ENCODE peak calls at places on chromosomes 3 and 15, in six cellular contexts. J is pancreas; A is CD8-positive, alpha-beta T cell; Y is stomach; E is heart left ventricle; F is uterus. D is an unnamed sample.
A peak's percentile ranks its signal among the peaks of the same experiment; 100 is the strongest.

GRCh38 chr3:69791111-69791510 is 51.8 kb downstream of the MITF start:
- DNase-seq in J (no peak), A (no peak), Y (peak; percentile 27), E (peak; percentile 84), F (peak; percentile 84), D (peak; percentile 31)

GRCh38 chr3:142004025-142004424 is 127.6 kb downstream of the ATP1B3 start:
- DNase-seq in J (no peak), A (no peak), Y (no peak), E (no peak), F (no peak), D (no peak)

GRCh38 chr15:58627706-58628105 is 121.8 kb downstream of the ADAM10 start:
- DNase-seq in J (no peak), A (no peak), Y (no peak), E (no peak), F (no peak), D (no peak)

GRCh38 chr3:193943200-193943599 is 192.7 kb upstream of the HES1 start:
- DNase-seq in J (no peak), A (no peak), Y (no peak), E (no peak), F (no peak), D (no peak)

GRCh38 chr15:52566889-52567288 is 1.9 kb downstream of the ARPP19 start:
- DNase-seq in J (no peak), A (no peak), Y (no peak), E (no peak), F (no peak), D (no peak)

GRCh38 chr3:57068437-57069089 is 8.1 kb downstream of the SPATA12 start:
- DNase-seq in J (no peak), A (no peak), Y (no peak), E (peak; percentile 58), F (peak; percentile 58), D (peak; percentile 31)

GRCh38 chr3:140421884-140422283 is 256.0 kb upstream of the TRIM42 start:
- DNase-seq in J (no peak), A (no peak), Y (no peak), E (no peak), F (no peak), D (no peak)

GRCh38 chr3:48268381-48268935 is 27.6 kb downstream of the ZNF589 start:
- DNase-seq in J (no peak), A (peak; percentile 92), Y (peak; percentile 62), E (no peak), F (no peak), D (no peak)

GRCh38 chr3:194879991-194880939 is 194.6 kb downstream of the FAM43A start:
- DNase-seq in J (no peak), A (no peak), Y (peak; percentile 77), E (peak; percentile 77), F (peak; percentile 44), D (no peak)

GRCh38 chr3:150843241-150843640 is 62.0 kb downstream of the MINDY4B start:
- DNase-seq in J (no peak), A (no peak), Y (no peak), E (no peak), F (no peak), D (no peak)

GRCh38 chr3:81823086-81823485 is 61.6 kb upstream of the GBE1 start:
- DNase-seq in J (no peak), A (no peak), Y (no peak), E (no peak), F (no peak), D (no peak)

GRCh38 chr3:81955908-81956307 is 194.5 kb upstream of the GBE1 start:
- DNase-seq in J (no peak), A (no peak), Y (no peak), E (no peak), F (no peak), D (no peak)

GRCh38 chr15:36808401-36809160 is 229.2 kb downstream of the CDIN1 start:
- DNase-seq in J (no peak), A (no peak), Y (peak; percentile 37), E (no peak), F (no peak), D (no peak)

GRCh38 chr3:142866841-142867631 is 21.8 kb downstream of the PCOLCE2 start:
- DNase-seq in J (peak; percentile 20), A (no peak), Y (peak; percentile 58), E (no peak), F (no peak), D (no peak)

DNA sequence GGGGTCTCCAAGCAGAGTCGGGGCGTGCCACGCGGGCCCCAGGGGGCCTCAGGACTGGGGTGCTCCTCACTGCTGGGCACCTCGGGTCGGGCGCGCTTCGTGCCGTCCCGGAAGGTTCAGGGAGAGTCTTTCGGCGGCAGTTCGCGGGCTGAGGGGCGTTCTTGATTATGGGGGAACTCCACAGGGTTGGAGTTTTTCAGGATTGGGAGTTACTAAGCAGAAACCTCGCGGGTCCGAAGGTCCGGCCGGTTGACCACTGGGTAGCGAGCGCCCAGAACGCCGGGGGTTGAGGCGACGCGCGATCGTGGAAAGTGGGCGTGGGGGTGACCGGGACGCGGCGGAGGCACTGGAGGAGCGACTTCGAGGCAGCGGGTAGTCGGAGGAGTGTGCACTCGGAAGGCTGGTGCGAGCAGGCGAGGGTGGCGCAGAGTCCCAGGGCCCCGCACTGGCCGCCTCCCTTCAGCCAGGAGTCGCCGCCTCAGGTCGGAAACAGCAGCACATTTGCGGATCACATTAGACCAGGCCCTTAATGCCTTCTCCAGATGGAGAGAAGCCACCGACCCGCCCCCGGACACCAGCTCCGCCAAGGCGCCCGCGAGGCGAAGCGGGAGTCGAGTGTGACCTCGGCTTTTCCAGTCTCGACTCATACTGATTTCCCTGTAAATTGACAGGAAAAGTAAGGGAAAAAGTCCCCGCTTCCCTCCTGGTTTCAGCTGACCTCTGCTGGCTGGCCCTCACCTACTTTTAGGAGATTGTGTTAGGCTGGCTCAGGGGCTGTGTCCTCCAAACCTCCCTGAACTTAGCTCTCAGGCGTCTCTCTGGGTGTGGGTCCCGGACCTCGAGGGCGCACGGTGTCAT is 685 bp downstream of the ADAMTSL3 start:
- DNase-seq in J (peak; percentile 53), A (no peak), Y (peak; percentile 28), E (peak; percentile 80), F (peak; percentile 64), D (no peak)
- TF ChIP-seq CTCF in J (no peak), A (no peak), Y (no peak), E (no peak), F (no peak), D (peak; percentile 19)

GRCh38 chr15:82767163-82767829 is 38.6 kb downstream of the FSD2 start:
- DNase-seq in J (no peak), A (no peak), Y (no peak), E (no peak), F (no peak), D (no peak)

GRCh38 chr15:82764740-82765139 is 41.1 kb downstream of the FSD2 start:
- DNase-seq in J (no peak), A (no peak), Y (no peak), E (no peak), F (no peak), D (no peak)

GRCh38 chr15:82768414-82769081 is 37.3 kb downstream of the FSD2 start:
- DNase-seq in J (no peak), A (no peak), Y (no peak), E (no peak), F (no peak), D (no peak)

GRCh38 chr15:82763361-82764142 is 42.3 kb downstream of the FSD2 start:
- DNase-seq in J (no peak), A (no peak), Y (no peak), E (no peak), F (no peak), D (no peak)
- H3K36me3 ChIP-seq in J (no peaks in the 10 kb centered on the region), A (peaks cover 6% of the 10 kb centered on the region), Y (peaks cover 45% of the 10 kb centered on the region), E (no peaks in the 10 kb centered on the region), F (no peaks in the 10 kb centered on the region), D (peaks cover 18% of the 10 kb centered on the region)

GRCh38 chr15:41115652-41116115 is 396 bp downstream of the INO80 start:
- DNase-seq in J (peak; percentile 69), A (peak; percentile 63), Y (peak; percentile 55), E (peak; percentile 73), F (no peak), D (peak; percentile 25)

GRCh38 chr15:41116116-41116871 is at the start of gene INO80:
- DNase-seq in J (peak; percentile 97), A (peak; percentile 97), Y (peak; percentile 98), E (peak; percentile 99), F (peak; percentile 98), D (peak; percentile 93)

GRCh38 chr15:41116872-41117242 is 777 bp upstream of the INO80 start:
- DNase-seq in J (no peak), A (no peak), Y (no peak), E (no peak), F (no peak), D (no peak)

GRCh38 chr15:41115088-41115651 is 910 bp downstream of the INO80 start:
- DNase-seq in J (no peak), A (peak; percentile 83), Y (no peak), E (no peak), F (no peak), D (no peak)
- TF ChIP-seq CTCF in J (no peak), A (no peak), Y (no peak), E (no peak), F (no peak), D (no peak)

DNA sequence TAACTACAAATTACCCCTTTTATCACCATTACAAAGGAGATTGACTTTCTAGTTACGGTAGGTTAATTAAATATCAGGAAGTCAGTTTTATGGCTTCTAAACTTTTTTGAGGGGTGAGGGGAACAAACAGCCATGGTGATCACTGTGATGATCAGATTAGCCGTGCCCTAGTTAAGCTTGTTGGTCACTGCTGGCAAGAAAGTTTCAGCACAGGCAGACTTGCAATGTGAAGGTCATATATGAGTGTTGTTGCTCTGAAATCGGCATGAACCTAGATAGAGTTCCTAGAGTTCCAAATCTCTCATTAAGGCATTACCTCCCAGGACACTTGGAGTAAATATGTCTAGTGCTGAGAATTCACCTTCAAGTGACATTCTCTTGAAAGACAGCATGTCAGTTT is 156.6 kb downstream of the GHSR start:
- DNase-seq in J (no peak), A (no peak), Y (no peak), E (no peak), F (no peak), D (no peak)
- H3K36me3 ChIP-seq in J (no peaks in the 10 kb centered on the region), A (no peaks in the 10 kb centered on the region), Y (peaks cover 62% of the 10 kb centered on the region), E (no peaks in the 10 kb centered on the region), F (no peaks in the 10 kb centered on the region), D (peaks cover 6% of the 10 kb centered on the region)

GRCh38 chr3:39000008-39000450 is 51.7 kb downstream of the SCN11A start:
- DNase-seq in J (no peak), A (no peak), Y (no peak), E (no peak), F (no peak), D (no peak)
- TF ChIP-seq CTCF in J (peak; percentile 70), A (peak; percentile 60), Y (no peak), E (peak; percentile 40), F (peak; percentile 73), D (peak; percentile 35)

DNA sequence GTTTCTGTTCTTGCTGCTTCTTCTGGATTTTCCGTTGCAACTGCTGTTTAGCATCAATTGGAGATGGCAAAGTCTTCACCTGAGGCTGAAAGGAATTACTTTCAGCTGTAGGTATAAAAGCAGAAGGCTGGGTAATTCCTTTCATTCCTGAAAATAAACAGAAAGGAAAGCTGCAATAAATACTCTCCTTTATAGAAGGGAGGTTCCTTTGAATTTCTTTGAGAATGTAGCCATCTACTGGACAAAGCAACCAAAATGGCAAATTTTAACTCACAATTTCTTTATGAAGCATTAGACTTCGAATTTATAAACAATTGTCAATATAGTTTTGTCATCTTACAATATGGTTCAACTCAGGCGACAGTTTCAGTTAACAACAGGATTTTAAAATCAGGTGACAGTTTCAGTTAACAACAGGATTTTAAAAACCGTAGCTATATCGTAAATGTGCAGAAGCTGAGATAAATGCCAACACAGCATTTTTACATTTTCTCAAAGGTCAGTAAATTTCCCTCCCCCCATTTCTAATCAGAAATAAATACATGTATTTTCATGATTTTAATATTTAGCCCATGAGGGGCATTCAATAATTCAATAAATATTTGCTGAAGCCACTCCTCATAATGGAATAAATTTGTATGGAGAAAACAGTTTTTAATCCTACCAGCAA is 105.0 kb upstream of the NEDD4 start:
- DNase-seq in J (no peak), A (no peak), Y (no peak), E (no peak), F (no peak), D (no peak)
- H3K36me3 ChIP-seq in J (no peaks in the 10 kb centered on the region), A (peaks cover 32% of the 10 kb centered on the region), Y (peaks cover 57% of the 10 kb centered on the region), E (no peaks in the 10 kb centered on the region), F (no peaks in the 10 kb centered on the region), D (peaks cover 23% of the 10 kb centered on the region)

GRCh38 chr3:36591959-36592358 is 172.4 kb downstream of the DCLK3 start:
- DNase-seq in J (no peak), A (no peak), Y (no peak), E (no peak), F (no peak), D (no peak)
- TF ChIP-seq CTCF in J (no peak), A (no peak), Y (no peak), E (no peak), F (no peak), D (no peak)